ENCODE peak calls at places on chromosomes 11 and 22, in five cellular contexts. I is suprapubic skin, V is neural progenitor cell, G is AG10803, A is lung. L is an unnamed sample.

GRCh38 chr22:35486116-35486631 is 54.5 kb upstream of the RASD2 start:
- DNase-seq in I (no peak), V (no peak), G (no peak), A (no peak), L (no peak)

GRCh38 chr11:7165911-7166310 is 77.1 kb downstream of the RBMXL2 start:
- DNase-seq in I (no peak), V (peak; percentile 29), G (no peak), A (no peak), L (no peak)

GRCh38 chr11:90274362-90274761 is 51.5 kb upstream of the CHORDC1 start:
- DNase-seq in I (no peak), V (no peak), G (no peak), A (no peak), L (no peak)

GRCh38 chr22:39212721-39213376 is 31.9 kb downstream of the PDGFB start:
- DNase-seq in I (peak; percentile 43), V (peak; percentile 45), G (no peak), A (no peak), L (no peak)

GRCh38 chr11:77175869-77176539 is 48.0 kb downstream of the MYO7A start:
- DNase-seq in I (no peak), V (peak; percentile 53), G (no peak), A (no peak), L (no peak)

GRCh38 chr11:2367266-2368160 is 9.6 kb upstream of the CD81 start:
- DNase-seq in I (no peak), V (no peak), G (no peak), A (no peak), L (no peak)

GRCh38 chr11:57566035-57566504 is 1.4 kb downstream of the UBE2L6 start:
- DNase-seq in I (no peak), V (no peak), G (peak; percentile 45), A (no peak), L (peak; percentile 64)

GRCh38 chr22:41254230-41254629 is 13.5 kb upstream of the CHADL start:
- DNase-seq in I (no peak), V (no peak), G (no peak), A (no peak), L (no peak)

GRCh38 chr11:37770145-37770544 is 1172.1 kb upstream of the RAG2 start:
- DNase-seq in I (no peak), V (no peak), G (no peak), A (no peak), L (peak; percentile 25)

GRCh38 chr11:79200398-79201070 is 240.3 kb downstream of the TENM4 start:
- DNase-seq in I (no peak), V (no peak), G (no peak), A (no peak), L (no peak)

GRCh38 chr11:83736689-83737088 is 450.5 kb upstream of the CCDC90B start:
- DNase-seq in I (no peak), V (no peak), G (no peak), A (no peak), L (no peak)
- TF ChIP-seq CTCF in I (no peak), V (no peak), G (no peak), A (no peak), L (no peak)

DNA sequence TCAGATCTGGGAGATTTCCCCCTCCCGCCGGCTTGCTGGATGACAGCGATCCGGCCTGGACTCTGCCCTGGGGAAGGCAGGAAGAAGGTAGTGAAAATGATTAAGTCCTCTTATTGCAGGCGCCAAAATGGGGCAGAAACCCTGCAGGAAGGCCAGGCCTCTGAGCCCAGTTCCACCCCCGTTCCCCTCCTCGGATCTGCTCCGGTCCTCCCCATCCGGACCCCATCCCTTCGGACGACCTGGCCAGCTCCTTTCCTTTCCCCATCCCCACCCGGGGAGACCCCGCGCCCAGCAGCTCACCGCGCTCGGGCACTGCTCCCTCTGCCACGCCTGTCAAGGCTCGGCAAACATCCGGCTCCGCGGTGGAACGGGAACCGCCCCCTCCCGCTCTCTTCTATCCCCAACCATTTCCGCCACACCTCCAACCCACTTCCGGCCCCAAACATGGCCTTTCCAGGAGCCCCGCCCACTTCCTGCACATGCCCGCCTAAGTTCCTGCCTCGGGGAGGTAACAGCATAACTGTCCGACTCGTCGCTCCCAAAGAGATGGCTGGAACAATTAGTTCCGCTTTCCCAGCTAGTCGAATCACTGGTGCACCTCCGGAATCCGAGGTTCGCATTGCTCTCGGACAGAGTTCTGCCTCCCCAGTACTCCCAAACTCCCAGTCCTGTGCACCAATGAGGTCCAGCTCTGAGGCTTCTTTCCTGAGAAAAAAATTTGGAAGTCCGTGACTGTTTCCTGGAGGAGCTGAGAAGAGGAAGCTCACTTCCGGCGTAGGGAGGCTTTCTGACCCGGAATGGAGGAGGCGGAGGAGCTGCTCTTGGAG is at the start of the genes ARHGAP1 and ZNF408:
- DNase-seq in I (peak; percentile 100), V (peak; percentile 99), G (peak; percentile 99), A (peak; percentile 100), L (peak; percentile 99)
- H3K4me3 ChIP-seq in I (peak within 1 kb of the TSS; percentile 99), V (peak within 1 kb of the TSS; percentile 90), G (peak within 1 kb of the TSS; percentile 99), A (peak within 1 kb of the TSS; percentile 75), L (peak within 1 kb of the TSS; percentile 99)

GRCh38 chr11:60906132-60906972 is at the start of gene PRPF19:
- DNase-seq in I (peak; percentile 99), V (peak; percentile 98), G (peak; percentile 91), A (peak; percentile 98), L (peak; percentile 97)
- TF ChIP-seq CTCF in I (no peak), V (no peak), G (no peak), A (no peak), L (no peak)

GRCh38 chr11:47857485-47858168 is 9.5 kb upstream of the NUP160 start:
- DNase-seq in I (no peak), V (no peak), G (no peak), A (no peak), L (no peak)
- H3K4me3 ChIP-seq in I (no peak overlapping the region), V (no peak overlapping the region), G (no peak overlapping the region), A (no peak overlapping the region), L (no peak overlapping the region)

L was measured in astrocyte of the spinal cord.